ENCODE peak calls at places on chromosome 17, in ten cellular contexts. One of them, this sample, is unnamed.

GRCh38 chr17:63984651-63985386 is 12.1 kb upstream of the SCN4A start:
- DNase-seq in psoas muscle: peak; percentile 87
- DNase-seq in testis: peak; percentile 35
- DNase-seq in lower leg skin: peak; percentile 70
- DNase-seq in esophagus squamous epithelium: no peak
- DNase-seq in stomach: peak; percentile 30
- DNase-seq in HL-60: peak; percentile 68
- DNase-seq in endodermal cell: no peak
- DNase-seq in cardiac fibroblast: peak; percentile 94
- DNase-seq in lung: peak; percentile 46
- DNase-seq in this sample: no peak

GRCh38 chr17:9829343-9829742 is 3.6 kb downstream of the GLP2R start:
- DNase-seq in HL-60: no peak
- DNase-seq in lower leg skin: no peak
- DNase-seq in stomach: no peak
- DNase-seq in cardiac fibroblast: no peak
- DNase-seq in lung: no peak
- DNase-seq in esophagus squamous epithelium: no peak
- DNase-seq in testis: no peak
- DNase-seq in endodermal cell: no peak
- DNase-seq in psoas muscle: no peak
- DNase-seq in this sample: no peak

GRCh38 chr17:61579961-61580360 is 11.1 kb downstream of the NACA2 start:
- DNase-seq in psoas muscle: no peak
- DNase-seq in cardiac fibroblast: no peak
- DNase-seq in lower leg skin: no peak
- DNase-seq in testis: no peak
- DNase-seq in endodermal cell: peak; percentile 59
- DNase-seq in HL-60: no peak
- DNase-seq in lung: no peak
- DNase-seq in esophagus squamous epithelium: no peak
- DNase-seq in stomach: no peak
- DNase-seq in this sample: no peak

GRCh38 chr17:13153036-13153435 is 135.2 kb upstream of the ELAC2 start:
- DNase-seq in lower leg skin: no peak
- DNase-seq in cardiac fibroblast: peak; percentile 13
- DNase-seq in esophagus squamous epithelium: no peak
- DNase-seq in HL-60: no peak
- DNase-seq in psoas muscle: no peak
- DNase-seq in endodermal cell: no peak
- DNase-seq in stomach: no peak
- DNase-seq in testis: no peak
- DNase-seq in lung: no peak
- DNase-seq in this sample: no peak

GRCh38 chr17:6159541-6160187 is 89.5 kb downstream of the WSCD1 start:
- DNase-seq in endodermal cell: peak; percentile 46
- DNase-seq in stomach: no peak
- DNase-seq in lower leg skin: no peak
- DNase-seq in testis: no peak
- DNase-seq in esophagus squamous epithelium: no peak
- DNase-seq in psoas muscle: no peak
- DNase-seq in HL-60: no peak
- DNase-seq in lung: no peak
- DNase-seq in cardiac fibroblast: no peak
- DNase-seq in this sample: no peak

GRCh38 chr17:27466376-27466747 is 10.1 kb downstream of the KSR1 start:
- DNase-seq in lower leg skin: no peak
- DNase-seq in psoas muscle: no peak
- DNase-seq in cardiac fibroblast: no peak
- DNase-seq in lung: no peak
- DNase-seq in esophagus squamous epithelium: no peak
- DNase-seq in HL-60: no peak
- DNase-seq in testis: no peak
- DNase-seq in endodermal cell: peak; percentile 76
- DNase-seq in stomach: no peak
- DNase-seq in this sample: no peak

GRCh38 chr17:52648995-52649394 is 490.5 kb upstream of the CA10 start:
- DNase-seq in psoas muscle: no peak
- DNase-seq in HL-60: no peak
- DNase-seq in esophagus squamous epithelium: no peak
- DNase-seq in cardiac fibroblast: no peak
- DNase-seq in endodermal cell: no peak
- DNase-seq in lower leg skin: no peak
- DNase-seq in stomach: no peak
- DNase-seq in testis: no peak
- DNase-seq in lung: no peak
- DNase-seq in this sample: no peak

GRCh38 chr17:69575346-69575761 is 160.9 kb downstream of the MAP2K6 start:
- DNase-seq in testis: no peak
- DNase-seq in stomach: no peak
- DNase-seq in endodermal cell: no peak
- DNase-seq in lung: no peak
- DNase-seq in cardiac fibroblast: peak; percentile 44
- DNase-seq in psoas muscle: no peak
- DNase-seq in HL-60: no peak
- DNase-seq in lower leg skin: no peak
- DNase-seq in esophagus squamous epithelium: no peak
- DNase-seq in this sample: no peak

DNA sequence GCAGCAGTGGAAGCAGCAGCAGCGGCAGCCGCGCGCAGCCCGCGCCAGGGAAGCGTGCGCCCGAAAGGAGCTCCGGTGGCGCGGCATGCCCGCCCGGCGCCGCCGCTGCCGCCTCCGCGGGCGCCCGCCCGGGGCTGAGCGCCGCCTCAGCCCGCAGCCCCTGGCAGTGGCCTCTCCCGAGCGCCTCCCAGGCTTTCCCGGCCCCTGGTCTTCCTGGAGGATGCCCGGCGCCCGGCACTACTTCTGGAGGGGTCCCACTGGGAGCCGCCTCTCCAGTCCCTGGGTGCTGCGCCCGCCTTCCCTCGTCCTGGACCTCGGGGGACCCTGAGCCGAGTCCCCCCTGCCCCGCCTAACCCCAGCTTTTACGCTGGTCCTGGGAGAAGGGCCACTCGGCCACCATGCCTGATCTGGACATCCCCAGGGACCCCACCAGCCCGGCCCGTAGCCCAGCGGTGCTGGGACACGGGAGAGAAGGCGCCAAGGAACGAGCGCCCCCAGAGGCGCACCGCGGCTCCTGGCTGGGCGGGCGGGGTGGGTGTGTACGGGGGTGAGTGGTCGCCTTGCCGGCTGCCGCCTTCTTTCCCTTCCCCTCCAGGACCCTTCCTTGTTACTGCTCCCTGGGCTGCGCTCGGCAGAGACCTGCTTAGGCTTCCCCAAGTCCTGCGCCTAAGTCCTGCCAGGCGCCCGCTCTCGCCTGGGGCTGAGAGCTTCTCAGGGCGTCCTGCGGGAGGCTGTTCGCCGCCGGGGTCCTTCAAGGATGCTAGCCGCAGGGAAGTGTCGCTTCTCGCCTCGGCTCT is 713 bp downstream of the ASIC2 start:
- DNase-seq in lung: no peak
- DNase-seq in lower leg skin: no peak
- DNase-seq in endodermal cell: peak; percentile 93
- DNase-seq in testis: peak; percentile 44
- DNase-seq in esophagus squamous epithelium: no peak
- DNase-seq in stomach: no peak
- DNase-seq in psoas muscle: no peak
- DNase-seq in cardiac fibroblast: peak; percentile 27
- DNase-seq in HL-60: no peak
- DNase-seq in this sample: no peak
- TF ChIP-seq CTCF in lung: no peak
- TF ChIP-seq CTCF in lower leg skin: no peak
- TF ChIP-seq CTCF in endodermal cell: peak; percentile 76
- TF ChIP-seq CTCF in testis: peak; percentile 49
- TF ChIP-seq CTCF in esophagus squamous epithelium: no peak
- TF ChIP-seq CTCF in stomach: no peak
- TF ChIP-seq CTCF in psoas muscle: peak; percentile 8
- TF ChIP-seq CTCF in cardiac fibroblast: peak; percentile 7
- TF ChIP-seq CTCF in HL-60: no peak
- TF ChIP-seq CTCF in this sample: no peak

DNA sequence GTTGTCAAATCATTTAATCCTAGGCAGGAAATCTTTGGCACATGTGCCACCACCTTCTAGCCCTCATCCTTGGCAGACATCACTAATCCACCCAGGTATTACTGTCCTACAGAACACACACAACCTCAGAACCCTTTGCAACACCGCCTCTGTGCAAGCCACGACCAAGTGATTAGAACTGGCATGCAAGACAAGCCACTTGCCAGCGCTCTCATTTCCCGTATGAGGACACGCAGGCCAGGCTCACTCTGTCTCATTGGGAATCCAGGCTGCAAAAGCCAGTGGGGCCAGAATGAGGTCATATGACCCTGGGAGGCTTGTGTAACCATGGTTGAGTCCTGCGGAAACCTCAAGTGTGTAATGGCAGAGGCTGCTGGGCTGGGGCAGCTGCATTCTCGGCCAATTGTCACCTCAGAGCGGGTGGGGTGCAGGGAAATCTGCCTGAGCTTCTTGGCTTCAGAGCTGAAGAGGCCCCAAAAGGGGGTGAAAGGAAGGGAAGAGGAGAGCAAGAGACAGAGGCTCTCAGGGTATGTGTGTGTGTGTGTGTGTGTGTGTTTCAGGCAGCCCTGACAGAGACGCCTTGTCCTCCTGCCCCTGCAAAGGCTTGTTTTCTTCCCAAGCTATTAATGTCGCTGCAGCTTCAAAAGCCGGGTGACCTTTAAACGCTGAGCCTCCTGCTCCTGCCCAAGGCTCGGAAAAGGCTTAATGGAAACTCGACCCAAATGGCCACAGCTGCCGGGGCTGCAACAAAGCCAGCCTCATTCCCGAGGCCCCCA is 43.2 kb upstream of the MRPS23 start:
- DNase-seq in lung: peak; percentile 95
- DNase-seq in HL-60: peak; percentile 99
- DNase-seq in stomach: peak; percentile 81
- DNase-seq in cardiac fibroblast: peak; percentile 100
- DNase-seq in psoas muscle: peak; percentile 97
- DNase-seq in lower leg skin: peak; percentile 95
- DNase-seq in esophagus squamous epithelium: peak; percentile 30
- DNase-seq in endodermal cell: peak; percentile 97
- DNase-seq in testis: peak; percentile 89
- DNase-seq in this sample: no peak
- H3K4me3 ChIP-seq in lung: no peak overlapping the region
- H3K4me3 ChIP-seq in HL-60: peak overlapping the region; percentile 12
- H3K4me3 ChIP-seq in stomach: no peak overlapping the region
- H3K4me3 ChIP-seq in cardiac fibroblast: peak overlapping the region; percentile 33
- H3K4me3 ChIP-seq in psoas muscle: peak overlapping the region; percentile 58
- H3K4me3 ChIP-seq in lower leg skin: no peak overlapping the region
- H3K4me3 ChIP-seq in esophagus squamous epithelium: peak overlapping the region; percentile 28
- H3K4me3 ChIP-seq in endodermal cell: no peak overlapping the region
- H3K4me3 ChIP-seq in testis: no peak overlapping the region
- H3K4me3 ChIP-seq in this sample: no peak overlapping the region

GRCh38 chr17:152860-153420 is 15.6 kb downstream of the SCGB1C2 start:
- DNase-seq in testis: no peak
- DNase-seq in cardiac fibroblast: no peak
- DNase-seq in esophagus squamous epithelium: no peak
- DNase-seq in psoas muscle: peak; percentile 27
- DNase-seq in endodermal cell: no peak
- DNase-seq in lung: no peak
- DNase-seq in lower leg skin: no peak
- DNase-seq in stomach: no peak
- DNase-seq in HL-60: no peak
- DNase-seq in this sample: no peak

GRCh38 chr17:149897-150575 is 12.7 kb downstream of the SCGB1C2 start:
- DNase-seq in psoas muscle: no peak
- DNase-seq in esophagus squamous epithelium: no peak
- DNase-seq in stomach: no peak
- DNase-seq in lung: no peak
- DNase-seq in cardiac fibroblast: no peak
- DNase-seq in lower leg skin: no peak
- DNase-seq in testis: no peak
- DNase-seq in endodermal cell: no peak
- DNase-seq in HL-60: no peak
- DNase-seq in this sample: no peak

GRCh38 chr17:151886-152859 is 14.8 kb downstream of the SCGB1C2 start:
- DNase-seq in testis: no peak
- DNase-seq in psoas muscle: peak; percentile 19
- DNase-seq in endodermal cell: no peak
- DNase-seq in cardiac fibroblast: peak; percentile 49
- DNase-seq in stomach: no peak
- DNase-seq in HL-60: no peak
- DNase-seq in esophagus squamous epithelium: no peak
- DNase-seq in lower leg skin: no peak
- DNase-seq in lung: no peak
- DNase-seq in this sample: no peak

GRCh38 chr17:149231-149630 is 11.9 kb downstream of the SCGB1C2 start:
- DNase-seq in cardiac fibroblast: no peak
- DNase-seq in psoas muscle: no peak
- DNase-seq in stomach: no peak
- DNase-seq in endodermal cell: no peak
- DNase-seq in testis: no peak
- DNase-seq in lung: no peak
- DNase-seq in lower leg skin: no peak
- DNase-seq in HL-60: no peak
- DNase-seq in esophagus squamous epithelium: no peak
- DNase-seq in this sample: no peak

DNA sequence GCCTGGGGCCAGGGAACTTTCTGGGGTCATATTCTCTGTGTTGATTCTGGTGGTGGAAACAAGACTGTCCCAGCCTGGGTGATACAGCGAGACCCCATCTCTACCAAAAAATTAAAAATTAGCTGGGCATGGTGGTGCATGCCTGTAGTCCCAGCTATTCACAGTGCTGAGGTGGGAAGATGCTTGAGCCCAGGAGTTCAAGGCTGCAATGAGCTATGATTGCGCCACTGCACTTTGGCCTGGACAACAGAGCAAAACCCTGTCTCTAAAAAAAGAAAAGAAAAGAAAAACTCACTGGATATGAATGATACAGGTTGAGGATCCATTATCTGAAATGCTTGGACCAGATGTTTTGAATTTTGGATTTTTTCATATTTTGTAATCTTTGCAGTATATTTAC is 13.6 kb downstream of the SCGB1C2 start:
- DNase-seq in cardiac fibroblast: no peak
- DNase-seq in lung: no peak
- DNase-seq in esophagus squamous epithelium: no peak
- DNase-seq in stomach: no peak
- DNase-seq in psoas muscle: no peak
- DNase-seq in testis: no peak
- DNase-seq in endodermal cell: no peak
- DNase-seq in lower leg skin: no peak
- DNase-seq in HL-60: no peak
- DNase-seq in this sample: no peak
- TF ChIP-seq CTCF in cardiac fibroblast: no peak
- TF ChIP-seq CTCF in lung: no peak
- TF ChIP-seq CTCF in esophagus squamous epithelium: no peak
- TF ChIP-seq CTCF in stomach: no peak
- TF ChIP-seq CTCF in psoas muscle: no peak
- TF ChIP-seq CTCF in testis: no peak
- TF ChIP-seq CTCF in endodermal cell: no peak
- TF ChIP-seq CTCF in lower leg skin: no peak
- TF ChIP-seq CTCF in HL-60: no peak
- TF ChIP-seq CTCF in this sample: no peak

GRCh38 chr17:73592079-73592415 is 52.2 kb downstream of the SDK2 start:
- DNase-seq in endodermal cell: no peak
- DNase-seq in testis: no peak
- DNase-seq in lower leg skin: no peak
- DNase-seq in HL-60: no peak
- DNase-seq in cardiac fibroblast: no peak
- DNase-seq in lung: no peak
- DNase-seq in psoas muscle: no peak
- DNase-seq in stomach: no peak
- DNase-seq in esophagus squamous epithelium: no peak
- DNase-seq in this sample: no peak

GRCh38 chr17:73589096-73589980 is 54.9 kb downstream of the SDK2 start:
- DNase-seq in lung: no peak
- DNase-seq in psoas muscle: no peak
- DNase-seq in endodermal cell: peak; percentile 97
- DNase-seq in testis: no peak
- DNase-seq in esophagus squamous epithelium: no peak
- DNase-seq in lower leg skin: no peak
- DNase-seq in stomach: no peak
- DNase-seq in cardiac fibroblast: no peak
- DNase-seq in HL-60: no peak
- DNase-seq in this sample: no peak

GRCh38 chr17:73593249-73593965 is 50.8 kb downstream of the SDK2 start:
- DNase-seq in lung: no peak
- DNase-seq in testis: no peak
- DNase-seq in psoas muscle: no peak
- DNase-seq in esophagus squamous epithelium: no peak
- DNase-seq in HL-60: no peak
- DNase-seq in cardiac fibroblast: no peak
- DNase-seq in endodermal cell: no peak
- DNase-seq in lower leg skin: no peak
- DNase-seq in stomach: no peak
- DNase-seq in this sample: no peak

GRCh38 chr17:73592531-73592961 is 51.7 kb downstream of the SDK2 start:
- DNase-seq in lung: no peak
- DNase-seq in endodermal cell: no peak
- DNase-seq in testis: no peak
- DNase-seq in stomach: no peak
- DNase-seq in psoas muscle: no peak
- DNase-seq in lower leg skin: no peak
- DNase-seq in HL-60: no peak
- DNase-seq in esophagus squamous epithelium: no peak
- DNase-seq in cardiac fibroblast: no peak
- DNase-seq in this sample: no peak

DNA sequence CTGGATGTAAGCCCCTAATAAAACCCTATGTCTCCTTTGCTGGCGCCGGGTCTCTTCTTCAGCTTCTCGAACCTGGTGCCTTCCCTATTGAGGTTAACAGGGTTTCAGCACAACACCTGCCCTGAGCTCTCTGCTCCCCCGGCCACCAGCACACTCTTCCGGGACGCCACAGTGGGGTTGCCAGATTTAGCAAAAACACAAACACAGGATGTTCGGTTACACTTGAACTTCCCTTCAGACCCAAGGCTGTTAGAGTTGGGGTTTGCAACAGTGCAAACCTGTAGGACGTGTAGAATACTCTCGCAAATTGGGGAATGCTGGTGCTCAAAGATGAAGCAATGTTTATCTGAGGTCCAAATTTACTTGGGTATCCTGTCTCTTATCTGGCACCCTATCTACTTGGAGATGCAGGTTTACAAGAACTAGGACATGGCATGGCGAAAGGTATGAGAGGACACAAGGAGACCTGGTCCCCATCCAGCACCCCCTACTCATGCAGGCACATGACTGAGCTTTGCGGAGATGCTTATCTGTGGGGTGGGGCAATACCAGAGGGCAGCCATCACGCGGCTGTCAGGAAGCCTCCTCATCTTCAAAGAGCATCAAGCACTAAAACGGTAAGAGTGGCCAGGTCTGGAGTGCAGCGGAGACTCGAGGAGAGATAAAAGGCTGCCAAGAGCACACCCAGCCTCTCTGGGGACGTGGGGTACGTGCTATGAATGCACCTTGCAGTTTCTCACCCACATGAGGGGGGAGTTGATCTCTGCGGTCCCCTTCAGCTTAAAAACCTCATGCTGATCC is 52.8 kb downstream of the SDK2 start:
- DNase-seq in lung: peak; percentile 30
- DNase-seq in endodermal cell: no peak
- DNase-seq in stomach: no peak
- DNase-seq in HL-60: no peak
- DNase-seq in lower leg skin: no peak
- DNase-seq in testis: no peak
- DNase-seq in esophagus squamous epithelium: no peak
- DNase-seq in psoas muscle: no peak
- DNase-seq in cardiac fibroblast: no peak
- DNase-seq in this sample: no peak
- H3K4me3 ChIP-seq in lung: no peak overlapping the region
- H3K4me3 ChIP-seq in endodermal cell: no peak overlapping the region
- H3K4me3 ChIP-seq in stomach: no peak overlapping the region
- H3K4me3 ChIP-seq in HL-60: no peak overlapping the region
- H3K4me3 ChIP-seq in lower leg skin: no peak overlapping the region
- H3K4me3 ChIP-seq in testis: no peak overlapping the region
- H3K4me3 ChIP-seq in esophagus squamous epithelium: no peak overlapping the region
- H3K4me3 ChIP-seq in psoas muscle: no peak overlapping the region
- H3K4me3 ChIP-seq in cardiac fibroblast: no peak overlapping the region
- H3K4me3 ChIP-seq in this sample: no peak overlapping the region

This sample was measured in LNCaP clone FGC.